ENCODE peak calls at places on chromosomes 6 and 20, in six cellular contexts. A, X, K, U, N and O are unnamed samples.

GRCh38 chr6:30955367-30956042 is 14.7 kb downstream of the MUCL3 start:
- DNase-seq in K (peak), X (no peak), N (peak), U (peak), A (no peak), O (peak)

GRCh38 chr6:98832282-98833100 is 1.9 kb upstream of the POU3F2 start:
- DNase-seq in K (no peak), X (no peak), U (peak), N (peak), A (no peak), O (peak)

GRCh38 chr20:3276400-3277015 is 37.5 kb upstream of the SLC4A11 start:
- DNase-seq in U (no peak), X (peak), K (peak), N (peak), A (no peak), O (no peak)

GRCh38 chr6:109793793-109794192 is 102.7 kb downstream of the FIG4 start:
- DNase-seq in U (peak), N (peak), K (no peak), A (peak), X (peak), O (no peak)

GRCh38 chr6:52790841-52791240 is 12.8 kb downstream of the GSTA1 start:
- DNase-seq in X (no peak), A (no peak), K (no peak), N (no peak), U (no peak), O (no peak)

GRCh38 chr20:49989234-49990065 is 6.7 kb downstream of the SNAI1 start:
- DNase-seq in X (no peak), K (no peak), A (peak), U (no peak), N (peak), O (no peak)

GRCh38 chr6:138517635-138518034 is 18.3 kb upstream of the NHSL1 start:
- DNase-seq in N (peak), X (peak), A (peak), K (no peak), U (no peak), O (peak)

GRCh38 chr20:24738981-24739633 is 210.0 kb upstream of the CST7 start:
- DNase-seq in A (peak), N (no peak), K (peak), X (no peak), U (no peak), O (no peak)

GRCh38 chr6:70494833-70495232 is 71.9 kb upstream of the SDHAF4 start:
- DNase-seq in K (no peak), A (no peak), X (no peak), U (no peak), N (no peak), O (no peak)

GRCh38 chr6:122153530-122153929 is 245.9 kb upstream of the HSF2 start:
- DNase-seq in X (no peak), U (no peak), A (no peak), N (no peak), K (no peak), O (no peak)

GRCh38 chr6:6585003-6585311 is 3.6 kb upstream of the LY86 start:
- DNase-seq in N (no peak), A (no peak), X (no peak), K (no peak), U (no peak), O (no peak)

GRCh38 chr6:105603779-105604592 is 201.1 kb upstream of the PREP start:
- DNase-seq in U (no peak), N (peak), A (no peak), X (no peak), K (no peak), O (no peak)

GRCh38 chr20:22308934-22309333 is 275.4 kb downstream of the FOXA2 start:
- DNase-seq in K (no peak), U (no peak), X (no peak), N (no peak), A (no peak), O (no peak)

GRCh38 chr20:51400051-51400926 is 142.2 kb downstream of the NFATC2 start:
- DNase-seq in K (peak), X (no peak), U (no peak), A (no peak), N (no peak), O (peak)

GRCh38 chr6:16398587-16398986 is 160.2 kb downstream of the GMPR start:
- DNase-seq in N (peak), A (no peak), X (no peak), K (no peak), U (no peak), O (no peak)

GRCh38 chr6:41278699-41279405 is 7.6 kb downstream of the TREM1 start:
- DNase-seq in X (peak), K (no peak), A (peak), U (peak), N (peak), O (peak)

GRCh38 chr20:400451-401275 is 7.4 kb upstream of the RBCK1 start:
- DNase-seq in K (no peak), N (no peak), A (no peak), X (no peak), U (no peak), O (no peak)

GRCh38 chr6:163243083-163243482 is 171.4 kb upstream of the QKI start:
- DNase-seq in U (no peak), X (no peak), N (no peak), A (no peak), K (no peak), O (no peak)

GRCh38 chr6:33761922-33762629 is 15.4 kb upstream of the IP6K3 start:
- DNase-seq in K (no peak), A (peak), X (no peak), N (no peak), U (peak), O (no peak)

GRCh38 chr20:60249436-60249835 is 291.2 kb downstream of the CDH26 start:
- DNase-seq in K (no peak), U (no peak), A (peak), N (peak), X (no peak), O (no peak)

GRCh38 chr20:15077733-15078132 is 740.3 kb upstream of the FLRT3 start:
- DNase-seq in N (no peak), X (no peak), A (no peak), K (no peak), U (no peak), O (no peak)

GRCh38 chr20:38350879-38351775 is 4.8 kb downstream of the LBP start:
- DNase-seq in K (no peak), A (no peak), N (no peak), X (no peak), U (no peak), O (no peak)

GRCh38 chr20:18978311-18978710 is 164.7 kb downstream of the SCP2D1 start:
- DNase-seq in K (no peak), U (no peak), N (no peak), A (no peak), X (no peak), O (no peak)

GRCh38 chr6:43020847-43021246 is 576 bp upstream of the RRP36 start:
- DNase-seq in K (no peak), N (peak), X (no peak), A (no peak), U (no peak), O (no peak)

GRCh38 chr20:14919473-14920157 is 582.2 kb upstream of the FLRT3 start:
- DNase-seq in N (no peak), A (no peak), U (peak), K (no peak), X (peak), O (no peak)

GRCh38 chr6:90250405-90250804 is 46.2 kb downstream of the BACH2 start:
- DNase-seq in U (no peak), A (no peak), K (no peak), N (no peak), X (no peak), O (no peak)

GRCh38 chr6:122400467-122401089 is 1.1 kb downstream of the HSF2 start:
- DNase-seq in A (no peak), X (no peak), K (no peak), N (no peak), U (no peak), O (no peak)

GRCh38 chr6:143141442-143141841 is 80.8 kb downstream of the AIG1 start:
- DNase-seq in U (no peak), N (no peak), X (no peak), A (no peak), K (no peak), O (no peak)

GRCh38 chr20:32474009-32474716 is 111.0 kb downstream of the NOL4L start:
- DNase-seq in K (no peak), U (no peak), X (no peak), A (no peak), N (no peak), O (no peak)

GRCh38 chr6:166587631-166588413 is 1.3 kb upstream of the RAMACL start:
- DNase-seq in U (no peak), K (peak), N (no peak), X (no peak), A (no peak), O (no peak)

GRCh38 chr6:161139766-161140553 is 133.9 kb downstream of the AGPAT4 start:
- DNase-seq in N (peak), X (no peak), U (no peak), K (no peak), A (no peak), O (no peak)